ENCODE peak calls at places on chromosomes 12 and 14, in four cellular contexts. J is Karpas-422, W is pancreas, P is PC-3. U is an unnamed sample.

GRCh38 chr12:85509081-85509856 is 229.2 kb downstream of the ALX1 start:
- DNase-seq in J (no peak), W (no peak), P (no peak), U (no peak)

GRCh38 chr12:91978143-91978542 is 167.5 kb downstream of the BTG1 start:
- DNase-seq in J (no peak), W (no peak), P (no peak), U (no peak)

GRCh38 chr12:117363263-117363662 is 1.8 kb upstream of the NOS1 start:
- DNase-seq in J (no peak), W (no peak), P (no peak), U (no peak)

GRCh38 chr12:23648546-23648945 is 300.9 kb downstream of the SOX5 start:
- DNase-seq in J (no peak), W (no peak), P (no peak), U (no peak)

GRCh38 chr12:126895946-126896520 is 1370.9 kb upstream of the TMEM132C start:
- DNase-seq in J (no peak), W (no peak), P (no peak), U (no peak)

GRCh38 chr12:114406326-114407033 is 536 bp upstream of the TBX5 start:
- DNase-seq in J (no peak), W (no peak), P (no peak), U (no peak)

GRCh38 chr14:89773644-89774316 is 180.8 kb downstream of the EFCAB11 start:
- DNase-seq in J (peak; percentile 81), W (no peak), P (peak; percentile 33), U (peak; percentile 55)

GRCh38 chr12:31876568-31877424 is 82.4 kb upstream of the RESF1 start:
- DNase-seq in J (no peak), W (no peak), P (no peak), U (peak; percentile 11)

GRCh38 chr12:116959845-116960514 is 49.2 kb downstream of the FBXW8 start:
- DNase-seq in J (no peak), W (no peak), P (peak; percentile 68), U (no peak)

GRCh38 chr14:54650331-54651017 is 83.5 kb downstream of the SAMD4A start:
- DNase-seq in J (no peak), W (no peak), P (peak; percentile 82), U (no peak)

GRCh38 chr14:35140718-35141581 is 18.6 kb downstream of the PRORP start:
- DNase-seq in J (peak; percentile 81), W (no peak), P (peak; percentile 61), U (no peak)

GRCh38 chr12:24595652-24596235 is 353.2 kb downstream of the BCAT1 start:
- DNase-seq in J (peak; percentile 75), W (no peak), P (no peak), U (no peak)

GRCh38 chr12:84128117-84128991 is 784.2 kb downstream of the SLC6A15 start:
- DNase-seq in J (no peak), W (no peak), P (no peak), U (no peak)

GRCh38 chr12:13171921-13172859 is 24.3 kb upstream of the EMP1 start:
- DNase-seq in J (no peak), W (peak; percentile 34), P (peak; percentile 64), U (peak; percentile 87)

GRCh38 chr14:27528328-27528727 is 930.5 kb upstream of the NOVA1 start:
- DNase-seq in J (peak; percentile 67), W (no peak), P (peak; percentile 57), U (no peak)

GRCh38 chr14:94823556-94824341 is 53.8 kb upstream of the GSC start:
- DNase-seq in J (no peak), W (no peak), P (no peak), U (no peak)

GRCh38 chr12:54611715-54612116 is 23.0 kb downstream of the LACRT start:
- DNase-seq in J (no peak), W (no peak), P (no peak), U (no peak)

GRCh38 chr12:46265734-46266133 is 3.1 kb downstream of the SLC38A1 start:
- DNase-seq in J (no peak), W (no peak), P (no peak), U (no peak)
- H3K4me1 ChIP-seq in J (peaks cover 63% of the 10 kb centered on the region), W (peaks cover 6% of the 10 kb centered on the region), P (peaks cover 71% of the 10 kb centered on the region), U (no peaks in the 10 kb centered on the region)

GRCh38 chr12:33438890-33439586 is 581 bp downstream of the SYT10 start:
- DNase-seq in J (no peak), W (no peak), P (no peak), U (no peak)
- H3K27me3 ChIP-seq in J (no peaks in the 10 kb centered on the region), W (no peaks in the 10 kb centered on the region), P (no peaks in the 10 kb centered on the region), U (peaks cover 7% of the 10 kb centered on the region)

GRCh38 chr12:5148880-5149279 is 105.2 kb downstream of the KCNA5 start:
- DNase-seq in J (no peak), W (no peak), P (no peak), U (no peak)
- H3K4me1 ChIP-seq in J (no peaks in the 10 kb centered on the region), W (no peaks in the 10 kb centered on the region), P (no peaks in the 10 kb centered on the region), U (no peaks in the 10 kb centered on the region)

DNA sequence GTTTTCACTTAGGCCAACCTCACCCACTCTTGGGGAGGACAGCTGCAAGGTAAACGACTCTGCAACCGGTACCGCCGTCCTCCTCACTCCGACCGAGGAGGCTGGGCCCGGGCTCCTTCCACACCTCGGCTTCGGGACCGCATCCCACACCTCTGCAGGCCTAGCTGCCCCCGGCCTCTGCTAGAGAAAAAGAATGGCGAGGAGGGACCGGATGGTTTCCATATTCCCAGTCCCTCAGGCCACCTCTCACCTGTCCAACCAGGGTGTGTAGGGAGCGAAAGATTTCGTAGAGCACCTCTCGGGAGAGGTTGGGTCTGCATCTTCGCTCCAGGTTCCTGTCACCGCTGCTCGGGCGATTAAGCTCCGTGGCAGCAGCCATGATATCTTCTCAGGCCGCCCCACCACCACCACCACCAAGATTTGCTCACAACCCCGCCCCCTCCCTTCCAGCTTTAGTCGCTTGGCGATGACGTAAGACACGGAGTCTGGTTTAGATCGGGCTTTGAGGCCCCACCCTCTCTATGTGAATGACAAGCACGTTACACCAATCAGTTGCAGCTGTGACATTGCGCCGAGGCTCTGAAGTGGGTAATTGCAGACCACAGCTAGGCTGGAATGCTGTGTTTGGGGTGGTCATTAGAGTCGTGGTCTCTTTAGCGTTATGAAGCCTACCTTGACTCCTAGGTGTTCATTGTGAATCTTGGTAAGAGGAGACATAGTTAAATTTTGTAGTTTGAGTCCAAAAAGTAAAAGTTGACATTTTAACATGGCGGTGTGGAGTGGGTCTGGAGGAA is at the start of gene MBIP:
- DNase-seq in J (peak; percentile 100), W (peak; percentile 89), P (peak; percentile 97), U (peak; percentile 85)
- H3K27me3 ChIP-seq in J (no peaks in the 10 kb centered on the region), W (no peaks in the 10 kb centered on the region), P (peaks cover 37% of the 10 kb centered on the region), U (no peaks in the 10 kb centered on the region)

GRCh38 chr12:111446631-111447570 is 41.2 kb downstream of the SH2B3 start:
- DNase-seq in J (no peak), W (no peak), P (no peak), U (no peak)
- H3K4me1 ChIP-seq in J (peaks cover 49% of the 10 kb centered on the region), W (peaks cover 46% of the 10 kb centered on the region), P (peaks cover 5% of the 10 kb centered on the region), U (peaks cover 31% of the 10 kb centered on the region)

GRCh38 chr14:60508707-60509437 is at the start of gene SIX6:
- DNase-seq in J (no peak), W (no peak), P (no peak), U (no peak)
- H3K27me3 ChIP-seq in J (no peaks in the 10 kb centered on the region), W (peaks cover 10% of the 10 kb centered on the region), P (peaks cover 72% of the 10 kb centered on the region), U (peaks cover 71% of the 10 kb centered on the region)

GRCh38 chr12:122749569-122750332 is 2.9 kb upstream of the DENR start:
- DNase-seq in J (peak; percentile 36), W (no peak), P (peak; percentile 86), U (no peak)
- H3K4me1 ChIP-seq in J (peaks cover 31% of the 10 kb centered on the region), W (peaks cover 5% of the 10 kb centered on the region), P (peaks cover 27% of the 10 kb centered on the region), U (peaks cover 3% of the 10 kb centered on the region)

DNA sequence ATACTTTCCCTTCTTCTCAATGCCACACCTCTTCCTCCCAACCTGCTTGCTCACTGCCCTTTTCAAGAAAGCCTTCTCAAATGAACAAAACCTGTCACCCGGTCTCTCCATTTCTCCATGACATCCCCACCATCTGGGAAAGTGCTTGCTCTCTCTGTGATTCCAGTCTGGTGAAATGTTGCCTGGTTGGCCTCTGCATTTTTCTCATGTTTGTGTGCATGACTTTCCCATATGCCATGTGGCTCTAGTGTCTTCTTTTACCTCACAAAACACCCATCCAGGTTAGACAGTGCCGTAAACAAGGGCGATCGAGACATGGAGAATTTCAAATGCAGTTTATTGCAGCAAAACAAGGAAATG is 5.8 kb downstream of the KRT1 start:
- DNase-seq in J (no peak), W (no peak), P (no peak), U (no peak)
- H3K27me3 ChIP-seq in J (no peaks in the 10 kb centered on the region), W (no peaks in the 10 kb centered on the region), P (peaks cover 44% of the 10 kb centered on the region), U (no peaks in the 10 kb centered on the region)

DNA sequence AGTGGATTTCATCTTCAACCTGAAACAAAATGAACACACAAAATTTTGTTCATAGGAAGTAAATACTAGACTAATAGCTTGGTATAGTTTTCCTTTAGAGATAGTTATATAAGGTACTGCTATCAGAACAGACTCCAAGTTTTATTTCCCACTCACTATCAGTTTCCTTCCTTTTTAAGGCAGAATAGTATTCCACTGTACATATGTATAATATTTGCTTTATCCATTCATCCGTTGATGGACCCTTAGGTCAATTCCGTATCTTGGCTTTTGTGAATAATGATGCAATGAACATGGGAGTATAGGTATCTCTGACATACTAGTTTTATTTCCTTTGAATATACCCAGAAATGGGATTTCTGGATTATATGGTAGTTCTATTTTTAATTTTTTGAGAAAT is 3.7 kb downstream of the CCNB1IP1 start:
- DNase-seq in J (no peak), W (no peak), P (no peak), U (no peak)
- H3K4me1 ChIP-seq in J (peaks cover 57% of the 10 kb centered on the region), W (peaks cover 6% of the 10 kb centered on the region), P (peaks cover 10% of the 10 kb centered on the region), U (no peaks in the 10 kb centered on the region)

DNA sequence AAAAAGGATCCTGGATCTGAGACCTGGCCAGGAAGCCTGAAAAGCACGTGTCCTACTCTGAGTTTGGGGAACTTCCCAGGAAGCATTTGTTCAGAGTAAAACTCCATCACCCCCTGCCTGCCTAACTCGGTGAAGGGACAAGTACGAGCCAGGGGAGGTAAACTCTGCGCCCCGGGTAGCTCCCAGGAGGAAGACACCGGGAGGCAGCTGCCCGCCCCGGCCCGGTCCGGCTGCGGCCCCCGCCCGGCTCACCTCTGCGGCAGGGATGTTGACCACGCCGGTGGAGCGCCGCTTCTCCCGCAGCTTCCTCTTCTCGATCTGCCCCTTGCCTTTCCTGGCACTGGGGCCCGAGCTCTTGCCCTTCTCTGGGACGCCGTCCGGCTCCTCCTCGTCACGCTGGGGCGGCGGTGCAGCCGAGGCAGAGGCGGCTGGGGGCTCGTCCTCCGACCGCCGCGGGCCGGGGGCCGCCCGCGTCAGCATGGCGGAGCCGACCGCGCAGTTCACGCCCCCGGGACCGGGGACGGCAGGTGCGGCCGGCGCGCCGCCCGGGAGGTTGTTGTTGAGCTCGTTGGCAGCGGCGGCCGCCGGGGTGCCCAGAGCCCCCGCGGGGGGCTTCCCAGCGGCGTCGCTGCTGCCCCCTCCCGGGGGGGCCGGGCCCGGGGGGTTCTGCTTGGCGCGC is 1.1 kb downstream of the PAWR start:
- DNase-seq in J (peak; percentile 80), W (peak; percentile 63), P (peak; percentile 61), U (peak; percentile 48)
- H3K27me3 ChIP-seq in J (no peaks in the 10 kb centered on the region), W (no peaks in the 10 kb centered on the region), P (no peaks in the 10 kb centered on the region), U (no peaks in the 10 kb centered on the region)